ENCODE peak calls at places on chromosomes 12 and 14, in six cellular contexts. I, D, X, R, M and O are unnamed samples. For H3K9me3, the result is how much of the 10 kb centered on the place peaks cover.

GRCh38 chr12:100324498-100324897 is 32.4 kb upstream of the SLC17A8 start:
- DNase-seq in I (no peak), D (no peak), M (no peak), X (no peak), R (no peak), O (no peak)

GRCh38 chr12:46303039-46303666 is 34.3 kb upstream of the SLC38A1 start:
- DNase-seq in D (no peak), X (no peak), R (peak), M (no peak), I (peak), O (peak)

GRCh38 chr14:69132513-69133181 is 20.3 kb downstream of the DCAF5 start:
- DNase-seq in R (no peak), X (no peak), M (no peak), D (no peak), I (peak), O (no peak)

GRCh38 chr14:23365353-23366162 is 586 bp upstream of the EFS start:
- DNase-seq in X (no peak), R (no peak), I (peak), M (no peak), D (no peak), O (no peak)

GRCh38 chr12:18684430-18684829 is 53.4 kb downstream of the PLCZ1 start:
- DNase-seq in I (no peak), R (no peak), M (no peak), D (no peak), X (no peak), O (no peak)

GRCh38 chr12:12533238-12533829 is 29.3 kb downstream of the DUSP16 start:
- DNase-seq in D (no peak), M (no peak), R (peak), I (peak), X (peak), O (no peak)

GRCh38 chr12:46401703-46402102 is 29.1 kb upstream of the SLC38A2 start:
- DNase-seq in X (no peak), M (no peak), I (peak), R (peak), D (peak), O (no peak)

GRCh38 chr14:55454264-55455151 is 14.1 kb upstream of the TBPL2 start:
- DNase-seq in D (peak), M (no peak), X (no peak), R (peak), I (peak), O (no peak)

GRCh38 chr14:97021571-97022171 is 224.5 kb downstream of the VRK1 start:
- DNase-seq in R (no peak), M (no peak), D (no peak), X (no peak), I (no peak), O (no peak)

GRCh38 chr12:45789025-45789424 is 59.5 kb downstream of the ARID2 start:
- DNase-seq in D (no peak), I (no peak), R (no peak), M (no peak), X (no peak), O (no peak)

GRCh38 chr12:131364903-131365820 is 345.7 kb upstream of the SFSWAP start:
- DNase-seq in M (no peak), I (no peak), X (no peak), R (no peak), D (no peak), O (no peak)

GRCh38 chr14:36605506-36605857 is 23.1 kb upstream of the NKX2-8 start:
- DNase-seq in D (no peak), I (no peak), X (no peak), M (no peak), R (no peak), O (no peak)

GRCh38 chr14:23321572-23322547 is 603 bp downstream of the PABPN1 start:
- DNase-seq in M (peak), I (peak), X (peak), D (peak), R (peak), O (peak)

DNA sequence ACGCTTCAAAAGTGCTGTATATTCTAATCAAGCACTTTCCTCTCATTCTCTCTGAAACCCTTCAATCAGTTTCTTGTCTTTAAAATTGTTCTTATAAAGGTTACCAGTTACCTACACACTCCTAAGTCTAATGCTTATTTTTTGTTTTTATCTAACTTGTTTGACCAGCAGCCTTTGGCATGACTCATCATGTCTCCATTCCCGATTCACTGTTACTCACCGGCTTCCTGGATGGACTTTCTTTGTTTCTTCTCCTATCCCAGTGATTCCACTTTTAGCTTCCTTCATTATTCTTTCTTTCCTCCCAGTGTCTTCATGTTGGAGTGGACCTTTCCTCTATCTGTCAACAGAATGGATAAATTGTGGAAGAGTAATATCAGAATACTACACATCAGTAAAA is 368.6 kb upstream of the CCDC196 start:
- DNase-seq in D (no peak), R (no peak), X (no peak), I (peak), M (no peak), O (no peak)
- H3K9me3 ChIP-seq in D (under half), R (under half), X (under half), I (under half), M (under half), O (under half)

GRCh38 chr12:97131220-97131981 is 224.3 kb downstream of the NEDD1 start:
- DNase-seq in M (no peak), R (no peak), D (no peak), I (no peak), X (no peak), O (no peak)

GRCh38 chr12:97127061-97127460 is 220.0 kb downstream of the NEDD1 start:
- DNase-seq in R (no peak), X (no peak), M (no peak), I (no peak), D (no peak), O (no peak)

GRCh38 chr12:97134495-97134894 is 227.4 kb downstream of the NEDD1 start:
- DNase-seq in I (no peak), D (no peak), X (no peak), R (no peak), M (no peak), O (no peak)

GRCh38 chr12:97132270-97132669 is 225.2 kb downstream of the NEDD1 start:
- DNase-seq in R (no peak), M (no peak), I (no peak), X (no peak), D (no peak), O (no peak)
- H3K4me3 ChIP-seq in R (no peak), M (no peak), I (no peak), X (no peak), D (no peak), O (no peak)

GRCh38 chr12:48814313-48815280 is 3.7 kb upstream of the CACNB3 start:
- DNase-seq in M (peak), X (peak), R (peak), I (peak), D (peak), O (peak)
- H3K9me3 ChIP-seq in M (under half), X (under half), R (under half), I (under half), D (under half), O (under half)

GRCh38 chr14:39177168-39177545 is 2.1 kb downstream of the PNN start:
- DNase-seq in I (no peak), M (no peak), X (no peak), R (no peak), D (no peak), O (no peak)
- H3K4me3 ChIP-seq in I (peak), M (no peak), X (peak), R (no peak), D (no peak), O (peak)

GRCh38 chr14:105897725-105898113 is 371.3 kb downstream of the TMEM121 start:
- DNase-seq in R (peak), X (no peak), M (no peak), I (no peak), D (no peak), O (no peak)
- H3K9me3 ChIP-seq in R (under half), X (under half), M (under half), I (under half), D (under half), O (under half)

DNA sequence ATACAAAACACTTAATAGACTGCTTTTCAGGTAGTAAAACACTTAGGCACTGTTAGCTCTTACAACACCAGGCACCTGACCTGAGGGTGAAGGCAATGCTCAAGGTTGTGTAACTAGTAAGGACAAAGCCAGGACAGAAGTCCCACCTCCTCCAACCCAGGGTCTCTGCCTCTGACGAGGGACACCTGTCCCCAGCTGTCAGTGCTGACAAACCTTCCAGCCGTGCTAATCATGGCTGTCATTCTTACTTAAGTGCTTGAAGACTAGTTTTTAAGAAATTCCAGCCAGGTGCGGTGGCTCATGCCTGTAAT is 62.5 kb upstream of the MAX start:
- DNase-seq in I (no peak), M (no peak), D (no peak), R (no peak), X (no peak), O (no peak)
- H3K4me3 ChIP-seq in I (no peak), M (no peak), D (no peak), R (no peak), X (no peak), O (no peak)

DNA sequence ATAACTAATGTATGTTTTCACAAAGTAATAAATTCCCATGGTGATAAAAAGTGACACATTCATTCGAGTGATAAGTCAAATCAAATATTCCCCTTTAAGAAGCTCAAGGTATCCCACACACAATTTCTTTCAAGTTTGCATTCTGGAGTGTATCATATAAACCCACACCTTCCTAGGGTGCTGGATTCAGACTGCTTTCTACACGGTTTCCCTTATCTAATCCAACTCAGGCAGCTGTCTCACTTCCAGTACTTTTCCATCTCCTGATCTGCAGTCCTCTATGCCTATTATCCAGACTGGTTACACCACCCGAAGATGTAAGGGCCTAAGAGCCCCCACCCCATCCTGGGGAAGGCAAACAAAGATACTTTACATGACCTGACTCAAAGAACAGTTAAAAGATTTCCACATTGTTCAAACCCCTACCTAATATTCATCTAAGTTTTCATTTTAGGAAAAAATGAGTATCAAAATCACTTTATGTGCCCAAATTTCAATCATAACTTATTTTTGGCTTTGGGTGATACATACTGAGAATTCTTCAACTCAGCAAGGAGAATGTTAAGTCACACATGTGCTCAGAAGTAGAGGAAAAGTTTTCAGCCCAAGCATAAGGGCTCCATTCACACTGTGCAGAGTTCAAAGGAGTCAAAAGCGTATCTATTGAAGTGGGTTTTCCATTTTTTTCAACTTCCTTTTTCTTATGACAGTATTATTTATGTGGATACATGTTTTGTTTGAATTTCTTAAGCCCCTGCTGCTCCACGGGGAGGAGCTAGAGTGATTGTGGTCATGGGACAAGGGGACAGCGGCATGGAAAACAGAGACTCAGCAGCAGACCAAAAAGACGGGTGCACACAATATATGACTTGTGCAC is 41.8 kb downstream of the CORO1C start:
- DNase-seq in X (no peak), M (no peak), R (no peak), D (peak), I (peak), O (peak)
- H3K9me3 ChIP-seq in X (under half), M (under half), R (under half), D (under half), I (under half), O (under half)

GRCh38 chr12:104790296-104791125 is 167.6 kb downstream of the SLC41A2 start:
- DNase-seq in X (peak), I (no peak), M (peak), D (no peak), R (peak), O (peak)
- H3K4me3 ChIP-seq in X (no peak), I (no peak), M (no peak), D (no peak), R (no peak), O (no peak)

DNA sequence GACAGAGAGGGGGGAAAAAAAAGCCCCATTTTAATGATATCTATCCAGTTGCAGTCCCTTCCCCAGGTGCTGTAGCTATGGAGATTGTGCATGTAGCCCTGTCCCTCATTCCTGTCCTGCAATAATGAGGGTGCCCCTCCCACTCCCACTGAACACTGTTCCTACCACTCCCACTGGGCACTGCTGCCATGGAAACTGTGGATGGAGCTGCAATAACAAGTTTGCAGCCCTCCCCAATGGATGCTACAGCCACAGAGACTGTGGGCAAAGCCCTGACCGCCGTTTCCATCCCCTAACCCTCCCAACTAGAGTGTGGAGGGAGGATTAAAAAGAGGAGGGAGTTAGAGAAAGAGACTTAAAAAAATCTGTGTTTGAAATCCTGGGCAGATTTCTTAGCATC is 238.3 kb downstream of the FUT8 start:
- DNase-seq in R (no peak), D (no peak), M (no peak), I (no peak), X (no peak), O (no peak)
- H3K9me3 ChIP-seq in R (under half), D (under half), M (under half), I (under half), X (under half), O (under half)